ENCODE peak calls at places on chromosomes 12 and 14, in ten cellular contexts. B, S, W, O, Y, T, R, K, E and C are unnamed samples. For H3K9me3, the result is how much of the 10 kb centered on the place peaks cover.

GRCh38 chr12:116515674-116516073 is 43.5 kb upstream of the MAP1LC3B2 start:
- DNase-seq in B (no peak), S (no peak), W (no peak), O (no peak), Y (no peak), T (no peak), R (no peak), K (no peak), E (no peak), C (no peak)

GRCh38 chr14:56057071-56057865 is 60.9 kb upstream of the PELI2 start:
- DNase-seq in B (no peak), S (no peak), W (no peak), O (no peak), Y (no peak), T (no peak), R (no peak), K (no peak), E (no peak), C (no peak)

GRCh38 chr14:70563869-70564268 is 29.1 kb upstream of the ADAM20 start:
- DNase-seq in B (no peak), S (no peak), W (no peak), O (no peak), Y (no peak), T (no peak), R (no peak), K (no peak), E (no peak), C (no peak)

GRCh38 chr14:105974902-105975301 is 448.5 kb downstream of the TMEM121 start:
- DNase-seq in B (no peak), S (peak), W (peak), O (no peak), Y (no peak), T (no peak), R (no peak), K (no peak), E (no peak), C (no peak)

GRCh38 chr14:35727764-35728163 is 81.3 kb downstream of the RALGAPA1 start:
- DNase-seq in B (no peak), S (no peak), W (no peak), O (no peak), Y (no peak), T (no peak), R (no peak), K (no peak), E (no peak), C (no peak)

GRCh38 chr14:78612666-78613065 is 442.5 kb downstream of the NRXN3 start:
- DNase-seq in B (no peak), S (no peak), W (no peak), O (no peak), Y (no peak), T (no peak), R (no peak), K (no peak), E (no peak), C (no peak)

GRCh38 chr12:19482551-19483109 is 43.3 kb downstream of the AEBP2 start:
- DNase-seq in B (no peak), S (no peak), W (no peak), O (no peak), Y (no peak), T (no peak), R (no peak), K (no peak), E (no peak), C (peak)

GRCh38 chr12:14954269-14954668 is 7.1 kb downstream of the ARHGDIB start:
- DNase-seq in B (no peak), S (no peak), W (no peak), O (no peak), Y (no peak), T (no peak), R (no peak), K (no peak), E (no peak), C (peak)

GRCh38 chr14:30656190-30656632 is 34.1 kb downstream of the SCFD1 start:
- DNase-seq in B (no peak), S (peak), W (peak), O (peak), Y (no peak), T (no peak), R (peak), K (no peak), E (no peak), C (no peak)

GRCh38 chr14:51616724-51617409 is 34.8 kb upstream of the FRMD6 start:
- DNase-seq in B (no peak), S (peak), W (peak), O (no peak), Y (peak), T (peak), R (peak), K (no peak), E (no peak), C (no peak)

GRCh38 chr12:15336772-15337553 is 14.7 kb downstream of the PTPRO start:
- DNase-seq in B (no peak), S (peak), W (no peak), O (no peak), Y (no peak), T (no peak), R (peak), K (no peak), E (no peak), C (no peak)

GRCh38 chr12:26062566-26062965 is 62.3 kb downstream of the BHLHE41 start:
- DNase-seq in B (no peak), S (no peak), W (no peak), O (no peak), Y (no peak), T (no peak), R (peak), K (no peak), E (no peak), C (no peak)

GRCh38 chr12:121648458-121649028 is 20.9 kb downstream of the MORN3 start:
- DNase-seq in B (no peak), S (no peak), W (no peak), O (no peak), Y (no peak), T (no peak), R (no peak), K (no peak), E (no peak), C (no peak)

GRCh38 chr12:102016472-102016871 is 45.3 kb downstream of the WASHC3 start:
- DNase-seq in B (no peak), S (no peak), W (no peak), O (no peak), Y (no peak), T (no peak), R (peak), K (no peak), E (no peak), C (no peak)

GRCh38 chr14:69387311-69387710 is 10.8 kb downstream of the ERH start:
- DNase-seq in B (no peak), S (no peak), W (no peak), O (no peak), Y (no peak), T (no peak), R (peak), K (no peak), E (no peak), C (no peak)

GRCh38 chr14:77270361-77271112 is 469 bp downstream of the NGB start:
- DNase-seq in B (no peak), S (no peak), W (no peak), O (no peak), Y (no peak), T (no peak), R (no peak), K (no peak), E (no peak), C (no peak)

GRCh38 chr12:90902596-90902995 is 52.4 kb downstream of the CCER1 start:
- DNase-seq in B (no peak), S (no peak), W (no peak), O (no peak), Y (no peak), T (no peak), R (no peak), K (no peak), E (no peak), C (no peak)

GRCh38 chr12:101824831-101825230 is 5.9 kb downstream of the GNPTAB start:
- DNase-seq in B (no peak), S (no peak), W (no peak), O (no peak), Y (no peak), T (no peak), R (no peak), K (no peak), E (no peak), C (no peak)

GRCh38 chr12:47554046-47554653 is 151.7 kb downstream of the RPAP3 start:
- DNase-seq in B (no peak), S (no peak), W (no peak), O (no peak), Y (no peak), T (no peak), R (no peak), K (no peak), E (no peak), C (no peak)

GRCh38 chr12:65501093-65501621 is 222.7 kb downstream of the MSRB3 start:
- DNase-seq in B (peak), S (no peak), W (no peak), O (no peak), Y (peak), T (no peak), R (no peak), K (no peak), E (no peak), C (no peak)

GRCh38 chr12:51028811-51029146 is 2.6 kb upstream of the SLC11A2 start:
- DNase-seq in B (no peak), S (no peak), W (no peak), O (no peak), Y (no peak), T (no peak), R (no peak), K (no peak), E (no peak), C (no peak)

GRCh38 chr14:72621387-72622065 is 272.4 kb downstream of the DPF3 start:
- DNase-seq in B (no peak), S (no peak), W (no peak), O (no peak), Y (no peak), T (no peak), R (no peak), K (no peak), E (peak), C (no peak)

GRCh38 chr14:94768521-94769412 is 1.1 kb downstream of the GSC start:
- DNase-seq in B (peak), S (peak), W (no peak), O (no peak), Y (no peak), T (no peak), R (no peak), K (no peak), E (no peak), C (no peak)

GRCh38 chr12:57461326-57461903 is 1.8 kb downstream of the GLI1 start:
- DNase-seq in B (peak), S (peak), W (no peak), O (peak), Y (peak), T (peak), R (peak), K (peak), E (no peak), C (peak)

GRCh38 chr12:5185435-5186069 is 141.9 kb downstream of the KCNA5 start:
- DNase-seq in B (no peak), S (no peak), W (no peak), O (no peak), Y (no peak), T (no peak), R (no peak), K (no peak), E (no peak), C (no peak)

GRCh38 chr14:101992708-101993107 is 28.3 kb downstream of the DYNC1H1 start:
- DNase-seq in B (no peak), S (no peak), W (no peak), O (no peak), Y (no peak), T (no peak), R (no peak), K (no peak), E (no peak), C (peak)
- TF ChIP-seq POLR2A in B (no peak), S (no peak), W (no peak), O (no peak), Y (no peak), T (no peak), R (no peak), K (no peak), E (no peak), C (no peak)

GRCh38 chr12:3225154-3225795 is 148.1 kb downstream of the TSPAN9 start:
- DNase-seq in B (no peak), S (no peak), W (no peak), O (no peak), Y (no peak), T (no peak), R (peak), K (no peak), E (no peak), C (no peak)
- H3K4me3 ChIP-seq in B (no peak), S (no peak), W (no peak), O (no peak), Y (no peak), T (no peak), R (no peak), K (no peak), E (no peak), C (no peak)

GRCh38 chr14:53140585-53140984 is 12.5 kb downstream of the DDHD1 start:
- DNase-seq in B (no peak), S (no peak), W (no peak), O (no peak), Y (no peak), T (no peak), R (no peak), K (no peak), E (no peak), C (no peak)

GRCh38 chr14:53137559-53137958 is 15.6 kb downstream of the DDHD1 start:
- DNase-seq in B (no peak), S (no peak), W (no peak), O (no peak), Y (no peak), T (no peak), R (no peak), K (no peak), E (no peak), C (no peak)
- H3K9me3 ChIP-seq in B (half or more), S (under half), W (under half), O (under half), Y (half or more), T (half or more), R (under half), K (under half), E (under half), C (under half)

GRCh38 chr12:96399081-96399918 is 939 bp downstream of the CDK17 start:
- DNase-seq in B (peak), S (peak), W (no peak), O (peak), Y (peak), T (peak), R (peak), K (peak), E (no peak), C (peak)
- TF ChIP-seq POLR2A in B (peak), S (peak), W (no peak), O (peak), Y (peak), T (no peak), R (peak), K (no peak), E (peak), C (peak)

GRCh38 chr14:104650057-104650980 is 39.1 kb upstream of the INF2 start:
- DNase-seq in B (peak), S (peak), W (no peak), O (peak), Y (no peak), T (peak), R (peak), K (no peak), E (no peak), C (peak)
- H3K4me3 ChIP-seq in B (peak), S (peak), W (no peak), O (peak), Y (peak), T (peak), R (peak), K (peak), E (peak), C (peak)

DNA sequence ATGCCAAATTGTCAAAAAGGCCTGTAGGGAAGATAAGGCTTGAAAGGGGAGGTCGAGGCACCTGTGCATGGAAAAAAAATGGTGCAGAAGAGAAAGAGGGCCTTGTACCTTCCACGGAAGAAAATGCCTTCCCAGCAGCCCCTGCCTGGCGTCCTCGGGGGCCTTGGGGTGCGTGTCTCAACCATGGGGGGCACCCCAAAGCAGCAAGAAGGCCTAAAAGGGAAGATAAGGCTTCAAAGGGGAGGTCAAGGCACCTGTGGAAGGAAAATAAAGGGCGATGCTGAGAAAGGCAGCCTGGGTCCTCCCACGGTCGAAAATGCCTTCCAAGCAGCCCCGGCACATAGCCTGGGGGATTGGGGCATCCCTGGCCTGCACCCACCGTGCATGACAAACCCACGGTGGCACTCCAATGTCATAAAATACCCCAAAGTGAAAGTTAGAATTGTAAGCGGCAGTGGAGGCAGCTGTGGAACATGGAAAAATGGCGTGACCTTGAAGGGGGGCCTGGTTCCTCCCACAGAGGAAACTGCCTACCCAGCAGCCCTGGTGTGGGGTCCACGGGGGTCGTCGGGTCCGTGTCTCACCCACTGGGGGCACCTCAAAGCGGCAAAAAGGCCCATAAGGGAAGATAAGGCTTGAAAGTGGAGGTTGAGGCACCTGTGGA is 275.0 kb downstream of the ALG10 start:
- DNase-seq in B (no peak), S (no peak), W (no peak), O (no peak), Y (no peak), T (no peak), R (no peak), K (no peak), E (no peak), C (no peak)
- H3K9me3 ChIP-seq in B (half or more), S (under half), W (under half), O (under half), Y (half or more), T (half or more), R (half or more), K (under half), E (under half), C (under half)